ENCODE peak calls at places on chromosomes 1 and 21, in four cellular contexts. S is upper lobe of right lung, C is astrocyte, Y is left ventricle myocardium inferior. B is an unnamed sample.
A peak's percentile ranks its signal among the peaks of the same experiment; 100 is the strongest.

GRCh38 chr1:68291763-68292384 is 59.6 kb upstream of the WLS start:
- DNase-seq in S (no peak), C (peak; percentile 59), Y (no peak), B (no peak)

GRCh38 chr1:226082959-226083302 is 20.4 kb downstream of the H3-3A start:
- DNase-seq in S (peak; percentile 86), C (peak; percentile 16), Y (peak; percentile 69), B (peak; percentile 81)

GRCh38 chr1:227298532-227299174 is 19.6 kb downstream of the CDC42BPA start:
- DNase-seq in S (no peak), C (no peak), Y (no peak), B (no peak)

GRCh38 chr1:66711420-66711819 is 40.8 kb upstream of the DYNLT5 start:
- DNase-seq in S (no peak), C (no peak), Y (no peak), B (no peak)

GRCh38 chr21:17660449-17660848 is 47.7 kb upstream of the BTG3 start:
- DNase-seq in S (no peak), C (peak; percentile 18), Y (no peak), B (no peak)

GRCh38 chr1:219174672-219175564 is 1.2 kb downstream of the LYPLAL1 start:
- DNase-seq in S (no peak), C (peak; percentile 94), Y (no peak), B (peak; percentile 38)

GRCh38 chr1:213661346-213661745 is 326.4 kb upstream of the PROX1 start:
- DNase-seq in S (no peak), C (no peak), Y (no peak), B (no peak)

GRCh38 chr1:209845405-209845725 is 17.6 kb downstream of the UTP25 start:
- DNase-seq in S (no peak), C (no peak), Y (no peak), B (no peak)

GRCh38 chr1:60989745-60990718 is 92.3 kb upstream of the NFIA start:
- DNase-seq in S (no peak), C (peak; percentile 91), Y (peak; percentile 64), B (peak; percentile 62)

GRCh38 chr1:246508897-246509688 is 2.0 kb upstream of the SMYD3 start:
- DNase-seq in S (no peak), C (no peak), Y (no peak), B (no peak)

GRCh38 chr1:98674075-98674781 is 12.7 kb downstream of the SNX7 start:
- DNase-seq in S (no peak), C (peak; percentile 72), Y (no peak), B (no peak)

GRCh38 chr1:218931331-218931730 is 242.3 kb upstream of the LYPLAL1 start:
- DNase-seq in S (no peak), C (no peak), Y (no peak), B (no peak)

GRCh38 chr21:14911351-14911750 is 153.4 kb downstream of the NRIP1 start:
- DNase-seq in S (no peak), C (no peak), Y (no peak), B (no peak)

GRCh38 chr1:63703661-63704060 is 70.2 kb upstream of the ROR1 start:
- DNase-seq in S (no peak), C (no peak), Y (no peak), B (no peak)

GRCh38 chr1:25675729-25676476 is 59.3 kb downstream of the MAN1C1 start:
- DNase-seq in S (peak; percentile 52), C (no peak), Y (no peak), B (no peak)

GRCh38 chr21:43930848-43931384 is 65.9 kb downstream of the AGPAT3 start:
- DNase-seq in S (no peak), C (no peak), Y (no peak), B (peak; percentile 46)

GRCh38 chr21:20645344-20645743 is 352.9 kb upstream of the NCAM2 start:
- DNase-seq in S (no peak), C (no peak), Y (no peak), B (no peak)

GRCh38 chr21:44697811-44698734 is 1.1 kb downstream of the KRTAP10-12 start:
- DNase-seq in S (no peak), C (no peak), Y (no peak), B (no peak)

GRCh38 chr1:25906644-25907300 is 553 bp upstream of the STMN1 start:
- DNase-seq in S (peak; percentile 67), C (no peak), Y (peak; percentile 16), B (no peak)

GRCh38 chr1:27176323-27176722 is 21.4 kb upstream of the SLC9A1 start:
- DNase-seq in S (no peak), C (no peak), Y (no peak), B (no peak)

GRCh38 chr21:41442496-41443186 is 16.6 kb downstream of the MX1 start:
- DNase-seq in S (no peak), C (peak; percentile 60), Y (no peak), B (no peak)

GRCh38 chr1:115340879-115341278 is 2.8 kb upstream of the NGF start:
- DNase-seq in S (no peak), C (no peak), Y (no peak), B (no peak)

GRCh38 chr1:155200920-155201319 is 6.8 kb downstream of the THBS3 start:
- DNase-seq in S (no peak), C (no peak), Y (no peak), B (peak; percentile 33)

GRCh38 chr21:34807146-34807880 is 138.5 kb downstream of the CLIC6 start:
- DNase-seq in S (no peak), C (peak; percentile 97), Y (no peak), B (no peak)

GRCh38 chr1:12715896-12716437 is at the start of gene AADACL3:
- DNase-seq in S (no peak), C (no peak), Y (no peak), B (no peak)

GRCh38 chr1:244941121-244941520 is 76.8 kb upstream of the HNRNPU start:
- DNase-seq in S (no peak), C (no peak), Y (no peak), B (no peak)

GRCh38 chr1:167344112-167344511 is 123.4 kb downstream of the POU2F1 start:
- DNase-seq in S (no peak), C (peak; percentile 92), Y (no peak), B (no peak)

GRCh38 chr1:54709547-54710292 is 5.9 kb upstream of the TTC4 start:
- DNase-seq in S (no peak), C (no peak), Y (no peak), B (no peak)

GRCh38 chr1:158095737-158096335 is 84.9 kb upstream of the CD1D start:
- DNase-seq in S (no peak), C (no peak), Y (no peak), B (no peak)

GRCh38 chr1:19744886-19745285 is 54.8 kb downstream of the TMCO4 start:
- DNase-seq in S (no peak), C (no peak), Y (no peak), B (no peak)

GRCh38 chr21:42010507-42011493 is 640 bp upstream of the ZBTB21 start:
- DNase-seq in S (peak; percentile 88), C (peak; percentile 16), Y (no peak), B (peak; percentile 28)

GRCh38 chr21:23131177-23131576 is 2133.0 kb downstream of the NCAM2 start:
- DNase-seq in S (no peak), C (no peak), Y (no peak), B (no peak)

GRCh38 chr1:172849653-172850052 is 190.8 kb downstream of the FASLG start:
- DNase-seq in S (no peak), C (no peak), Y (no peak), B (no peak)
- TF ChIP-seq CTCF in S (no peak), C (no peak), Y (no peak), B (no peak)

DNA sequence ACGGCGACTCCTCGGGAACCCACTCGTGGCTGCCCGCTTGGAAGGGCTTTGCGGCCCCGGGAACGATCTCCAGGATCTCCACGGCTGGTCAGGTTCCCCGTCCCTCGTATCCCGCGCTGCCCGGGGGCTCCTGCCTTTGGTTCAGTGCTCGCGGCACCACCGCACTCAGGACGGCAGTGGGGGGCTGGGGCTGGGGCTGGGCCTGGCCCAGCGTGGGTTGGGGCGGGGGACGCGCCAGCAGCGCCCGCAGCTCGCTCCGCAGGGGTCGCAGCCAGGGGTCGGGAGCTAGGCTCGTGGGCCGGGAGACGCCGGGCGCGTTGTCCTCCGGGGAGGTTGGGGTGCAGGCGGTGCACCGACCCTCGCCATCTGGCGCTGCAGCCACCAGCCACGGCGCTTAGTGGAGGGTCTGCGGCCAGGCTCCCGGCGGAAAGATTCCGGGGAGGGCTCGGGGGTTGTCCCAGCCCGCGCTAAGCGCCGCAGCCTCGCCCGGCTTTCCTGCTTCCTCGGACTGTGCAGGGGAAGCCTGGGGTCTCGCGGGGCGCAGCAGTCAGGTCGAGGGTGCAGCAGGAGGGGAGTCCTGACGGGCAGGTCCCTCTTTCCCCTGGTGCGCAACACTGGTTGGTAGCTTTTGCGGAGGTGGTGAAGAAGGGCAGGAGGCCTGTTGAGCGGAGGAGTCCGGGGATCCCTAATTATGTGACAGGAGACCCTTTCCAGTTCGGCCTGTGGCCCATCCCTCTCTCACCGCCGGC is 9.0 kb downstream of the SIM2 start:
- DNase-seq in S (peak; percentile 54), C (no peak), Y (no peak), B (no peak)
- H3K4me1 ChIP-seq in S (peaks cover 27% of the 10 kb centered on the region), C (peaks cover 8% of the 10 kb centered on the region), Y (peaks cover 65% of the 10 kb centered on the region), B (peaks cover 7% of the 10 kb centered on the region)

GRCh38 chr1:176579087-176579486 is 116.1 kb downstream of the PAPPA2 start:
- DNase-seq in S (no peak), C (no peak), Y (no peak), B (no peak)
- H3K27me3 ChIP-seq in S (no peaks in the 10 kb centered on the region), C (no peaks in the 10 kb centered on the region), Y (no peaks in the 10 kb centered on the region), B (no peaks in the 10 kb centered on the region)

GRCh38 chr1:156775799-156776198 is 8.5 kb downstream of the PRCC start:
- DNase-seq in S (no peak), C (no peak), Y (no peak), B (no peak)

GRCh38 chr1:156772222-156772621 is 4.9 kb downstream of the PRCC start:
- DNase-seq in S (no peak), C (no peak), Y (no peak), B (no peak)

GRCh38 chr1:156776942-156777341 is 9.6 kb downstream of the PRCC start:
- DNase-seq in S (no peak), C (no peak), Y (no peak), B (no peak)

GRCh38 chr1:156772728-156773497 is 5.6 kb downstream of the PRCC start:
- DNase-seq in S (no peak), C (no peak), Y (peak; percentile 41), B (no peak)

GRCh38 chr1:156773607-156774006 is 6.3 kb downstream of the PRCC start:
- DNase-seq in S (no peak), C (no peak), Y (no peak), B (no peak)
- TF ChIP-seq CTCF in S (no peak), C (no peak), Y (no peak), B (no peak)

B was measured in psoas muscle.